ENCODE peak calls at places on chromosome 15, in ten cellular contexts. Z is Peyer's patch; O is A549; T is CD4-positive, alpha-beta T cell; L is dorsolateral prefrontal cortex; I is omental fat pad; Y is GM23338; R is stomach; M is GM20000; X is tibial artery. P is an unnamed sample.

GRCh38 chr15:99707481-99708270 is 25.6 kb downstream of the LYSMD4 start:
- DNase-seq in L (no peak), R (no peak), X (no peak), Z (no peak), O (no peak), T (no peak), I (no peak), M (peak), Y (no peak), P (no peak)

GRCh38 chr15:39670687-39671086 is 89.8 kb downstream of the THBS1 start:
- DNase-seq in I (no peak), Y (no peak), M (no peak), Z (no peak), L (no peak), R (no peak), O (no peak), X (no peak), T (no peak), P (no peak)

GRCh38 chr15:75339531-75340240 is 3.8 kb downstream of the COMMD4 start:
- DNase-seq in Y (no peak), O (no peak), T (no peak), X (no peak), Z (no peak), M (no peak), I (no peak), R (no peak), L (no peak), P (no peak)

GRCh38 chr15:93261845-93262244 is 172.8 kb upstream of the RGMA start:
- DNase-seq in Y (no peak), I (no peak), L (no peak), X (no peak), T (no peak), O (no peak), Z (no peak), R (no peak), M (no peak), P (no peak)

GRCh38 chr15:70203981-70204560 is 106.4 kb upstream of the TLE3 start:
- DNase-seq in M (no peak), R (no peak), I (no peak), O (no peak), X (no peak), L (no peak), T (no peak), Z (no peak), Y (no peak), P (no peak)

GRCh38 chr15:69548771-69549170 is 96.2 kb downstream of the RPLP1 start:
- DNase-seq in M (no peak), Y (no peak), Z (no peak), X (no peak), T (no peak), I (no peak), R (no peak), L (no peak), O (no peak), P (no peak)

GRCh38 chr15:95202569-95203349 is 971.4 kb downstream of the MCTP2 start:
- DNase-seq in L (no peak), M (no peak), T (no peak), X (no peak), R (no peak), O (no peak), I (no peak), Y (no peak), Z (no peak), P (no peak)

GRCh38 chr15:68524753-68525584 is 53.8 kb upstream of the CORO2B start:
- DNase-seq in Z (no peak), T (no peak), Y (no peak), R (no peak), I (no peak), O (no peak), L (no peak), X (no peak), M (no peak), P (no peak)

GRCh38 chr15:44495562-44495961 is 41.4 kb upstream of the EIF3J start:
- DNase-seq in O (no peak), M (no peak), T (no peak), Y (no peak), R (no peak), X (no peak), I (no peak), L (no peak), Z (no peak), P (no peak)

GRCh38 chr15:88465633-88466219 is 1.5 kb downstream of the MRPL46 start:
- DNase-seq in L (no peak), R (no peak), O (peak), M (no peak), T (no peak), I (no peak), Y (no peak), Z (no peak), X (no peak), P (no peak)

GRCh38 chr15:71730277-71731144 is 79.8 kb upstream of the NR2E3 start:
- DNase-seq in T (no peak), R (peak), Z (peak), O (peak), Y (peak), X (peak), I (no peak), L (no peak), M (peak), P (peak)

GRCh38 chr15:85865070-85865684 is 70.5 kb upstream of the KLHL25 start:
- DNase-seq in O (peak), M (peak), Z (no peak), T (no peak), I (no peak), X (no peak), Y (peak), R (no peak), L (peak), P (peak)

GRCh38 chr15:90106522-90107117 is 4.4 kb upstream of the IDH2 start:
- DNase-seq in X (no peak), L (no peak), M (no peak), T (no peak), I (no peak), Z (no peak), Y (no peak), O (peak), R (no peak), P (no peak)

GRCh38 chr15:83547168-83547567 is 100.0 kb downstream of the SH3GL3 start:
- DNase-seq in T (no peak), Y (peak), M (no peak), X (no peak), O (no peak), I (no peak), L (no peak), Z (no peak), R (no peak), P (no peak)

GRCh38 chr15:101305820-101306255 is 10.8 kb upstream of the SNRPA1 start:
- DNase-seq in M (no peak), I (no peak), Z (peak), O (no peak), R (no peak), X (no peak), Y (no peak), L (peak), T (peak), P (no peak)

GRCh38 chr15:57705746-57706404 is 639 bp upstream of the POLR2M start:
- DNase-seq in L (no peak), R (no peak), M (no peak), X (no peak), O (peak), Z (no peak), I (no peak), T (no peak), Y (no peak), P (no peak)

GRCh38 chr15:57708047-57708446 is 1.5 kb downstream of the POLR2M start:
- DNase-seq in T (no peak), Z (no peak), R (no peak), X (no peak), M (no peak), I (no peak), L (no peak), O (no peak), Y (no peak), P (no peak)

GRCh38 chr15:57703387-57703786 is 3.1 kb upstream of the POLR2M start:
- DNase-seq in R (no peak), M (no peak), I (no peak), Z (no peak), T (no peak), O (no peak), Y (no peak), X (no peak), L (no peak), P (no peak)

DNA sequence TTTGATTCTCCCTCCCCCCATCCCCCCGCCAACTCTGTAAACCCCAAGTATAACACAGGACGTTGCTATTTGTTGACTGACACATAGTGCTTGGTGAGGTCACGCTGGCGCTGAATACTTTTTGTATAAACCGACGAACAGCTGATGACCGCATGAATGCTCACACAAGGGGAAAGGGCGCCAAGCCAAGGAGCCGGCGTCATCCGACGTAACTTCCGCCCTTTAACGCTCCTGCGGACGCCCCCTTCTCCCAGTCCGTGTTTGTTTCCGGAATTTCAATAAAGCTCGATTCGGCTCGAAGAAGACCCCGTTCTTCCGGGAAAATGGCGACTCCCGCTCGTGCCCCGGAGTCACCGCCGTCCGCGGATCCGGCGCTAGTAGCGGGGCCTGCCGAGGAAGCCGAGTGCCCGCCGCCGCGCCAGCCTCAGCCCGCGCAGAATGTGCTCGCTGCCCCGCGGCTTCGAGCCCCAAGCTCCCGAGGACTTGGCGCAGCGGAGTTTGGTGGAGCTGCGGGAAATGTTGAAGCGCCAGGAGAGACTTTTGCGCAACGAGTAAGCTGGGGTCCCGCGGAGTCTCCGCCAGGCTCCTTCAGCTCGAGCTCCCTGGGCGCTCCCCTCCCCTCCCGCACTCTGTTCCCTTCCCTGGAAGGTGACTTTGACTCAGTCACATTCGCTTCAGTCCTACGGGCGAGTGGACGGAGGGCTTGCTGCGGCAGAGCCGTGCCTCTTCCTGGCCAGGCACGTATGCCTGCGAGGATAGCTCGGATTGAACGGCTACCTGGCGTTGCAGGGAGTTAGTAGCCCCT is at the start of gene POLR2M:
- DNase-seq in Y (peak), O (peak), L (peak), R (peak), I (peak), T (peak), M (peak), Z (peak), X (peak), P (peak)
- TF ChIP-seq CTCF in Y (no peak), O (no peak), L (no peak), R (no peak), I (no peak), T (no peak), M (no peak), Z (no peak), X (no peak), P (no peak)

GRCh38 chr15:31214158-31214863 is 112.3 kb upstream of the KLF13 start:
- DNase-seq in T (no peak), Z (peak), X (no peak), Y (no peak), L (no peak), R (no peak), O (peak), I (no peak), M (no peak), P (no peak)
- TF ChIP-seq CTCF in T (no peak), Z (no peak), X (no peak), Y (no peak), L (no peak), R (no peak), O (no peak), I (no peak), M (no peak), P (no peak)

GRCh38 chr15:91896656-91897055 is 43.1 kb downstream of the SLCO3A1 start:
- DNase-seq in Z (no peak), X (no peak), O (no peak), T (no peak), L (no peak), M (no peak), I (no peak), Y (no peak), R (no peak), P (no peak)
- TF ChIP-seq CTCF in Z (no peak), X (no peak), O (no peak), T (no peak), L (no peak), M (no peak), I (no peak), Y (no peak), R (no peak), P (no peak)

DNA sequence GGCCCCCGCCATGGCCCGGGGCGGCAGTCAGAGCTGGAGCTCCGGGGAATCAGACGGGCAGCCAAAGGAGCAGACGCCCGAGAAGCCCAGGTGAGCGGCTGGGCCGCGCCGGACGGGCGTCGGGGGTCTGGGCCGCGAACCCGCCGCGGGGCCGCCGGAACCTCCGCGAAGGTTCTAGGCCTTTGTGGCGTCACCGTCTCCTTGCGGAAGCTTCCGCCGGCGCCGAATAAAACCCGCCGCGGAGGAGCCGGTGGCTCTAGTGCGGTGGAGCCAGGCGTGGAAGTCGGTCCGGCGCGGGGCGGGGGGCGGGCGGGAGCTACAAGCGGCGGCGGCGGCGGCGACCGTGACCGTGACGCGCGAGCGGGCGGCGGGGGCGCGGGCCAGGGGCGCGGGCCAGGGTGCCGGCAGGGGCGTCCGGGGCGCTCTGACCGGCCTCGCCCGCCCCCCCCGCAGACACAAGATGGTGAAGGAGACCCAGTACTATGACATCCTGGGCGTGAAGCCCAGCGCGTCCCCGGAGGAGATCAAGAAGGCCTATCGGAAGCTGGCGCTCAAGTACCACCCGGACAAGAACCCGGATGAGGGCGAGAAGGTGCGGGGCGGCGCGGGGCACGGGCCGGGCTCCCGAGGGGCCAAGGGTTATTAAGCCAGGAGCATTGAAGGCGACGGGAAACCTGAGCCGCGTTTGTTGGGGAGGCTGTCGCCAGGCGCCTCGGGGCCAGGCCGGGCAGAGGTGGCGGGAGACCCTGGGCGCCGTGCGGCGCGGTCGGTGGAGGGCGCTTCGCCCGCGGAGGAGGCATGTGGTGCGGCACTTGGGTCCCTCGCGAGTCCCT is at the start of gene DNAJA4:
- DNase-seq in I (no peak), L (peak), R (peak), Y (peak), X (peak), Z (peak), O (no peak), M (peak), T (peak), P (no peak)
- TF ChIP-seq CTCF in I (no peak), L (peak), R (no peak), Y (no peak), X (no peak), Z (no peak), O (no peak), M (peak), T (peak), P (no peak)

GRCh38 chr15:65410036-65410435 is 12.7 kb downstream of the IGDCC4 start:
- DNase-seq in Z (no peak), T (no peak), Y (no peak), I (no peak), M (no peak), O (no peak), X (no peak), R (no peak), L (no peak), P (no peak)

GRCh38 chr15:65411470-65412071 is 11.2 kb downstream of the IGDCC4 start:
- DNase-seq in Y (no peak), R (no peak), L (no peak), Z (no peak), T (no peak), I (no peak), M (no peak), O (peak), X (no peak), P (no peak)

GRCh38 chr15:65408370-65409283 is 14.1 kb downstream of the IGDCC4 start:
- DNase-seq in X (no peak), M (no peak), L (no peak), Z (no peak), Y (no peak), R (no peak), I (no peak), O (no peak), T (no peak), P (no peak)

GRCh38 chr15:65410972-65411371 is 11.8 kb downstream of the IGDCC4 start:
- DNase-seq in R (no peak), T (no peak), I (no peak), Z (no peak), M (no peak), Y (no peak), O (no peak), X (no peak), L (no peak), P (no peak)

GRCh38 chr15:65409284-65409631 is 13.5 kb downstream of the IGDCC4 start:
- DNase-seq in L (no peak), I (no peak), X (no peak), T (no peak), Y (no peak), O (no peak), R (no peak), M (no peak), Z (no peak), P (no peak)
- TF ChIP-seq CTCF in L (no peak), I (no peak), X (no peak), T (no peak), Y (no peak), O (no peak), R (no peak), M (no peak), Z (no peak), P (no peak)

GRCh38 chr15:41812820-41813375 is 15.0 kb upstream of the JMJD7 start:
- DNase-seq in L (no peak), X (no peak), O (no peak), Z (no peak), I (no peak), M (no peak), T (no peak), Y (no peak), R (no peak), P (no peak)
- TF ChIP-seq CTCF in L (no peak), X (no peak), O (no peak), Z (no peak), I (no peak), M (no peak), T (no peak), Y (no peak), R (no peak), P (no peak)

DNA sequence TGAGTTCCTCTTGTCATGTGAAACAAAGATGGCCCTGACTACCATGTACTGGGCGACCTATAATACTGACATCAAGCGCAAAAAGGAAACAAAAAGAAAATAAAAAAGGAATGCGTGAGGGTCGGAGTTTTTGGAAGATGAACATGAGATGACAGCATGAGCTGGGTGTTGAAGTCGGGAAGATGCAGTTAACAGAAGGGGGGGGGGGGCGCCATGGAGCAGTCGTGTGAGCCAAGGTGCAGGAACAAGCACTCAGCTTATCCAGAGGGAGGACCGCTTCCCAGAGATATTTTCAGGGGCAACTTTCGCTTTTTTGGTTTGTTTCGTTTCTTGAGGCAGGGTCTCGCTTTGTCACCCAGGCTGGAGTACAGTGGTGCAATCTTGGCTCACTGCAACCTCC is 110.2 kb downstream of the RORA start:
- DNase-seq in T (no peak), M (no peak), X (no peak), L (no peak), O (no peak), Z (no peak), I (no peak), R (no peak), Y (peak), P (no peak)
- TF ChIP-seq CTCF in T (no peak), M (no peak), X (no peak), L (peak), O (no peak), Z (no peak), I (no peak), R (no peak), Y (peak), P (peak)

GRCh38 chr15:34621675-34622074 is 38.2 kb upstream of the GOLGA8B start:
- DNase-seq in R (no peak), Z (no peak), O (peak), L (no peak), M (no peak), T (no peak), X (no peak), Y (no peak), I (no peak), P (no peak)
- TF ChIP-seq CTCF in R (no peak), Z (no peak), O (peak), L (peak), M (no peak), T (no peak), X (peak), Y (no peak), I (no peak), P (peak)

DNA sequence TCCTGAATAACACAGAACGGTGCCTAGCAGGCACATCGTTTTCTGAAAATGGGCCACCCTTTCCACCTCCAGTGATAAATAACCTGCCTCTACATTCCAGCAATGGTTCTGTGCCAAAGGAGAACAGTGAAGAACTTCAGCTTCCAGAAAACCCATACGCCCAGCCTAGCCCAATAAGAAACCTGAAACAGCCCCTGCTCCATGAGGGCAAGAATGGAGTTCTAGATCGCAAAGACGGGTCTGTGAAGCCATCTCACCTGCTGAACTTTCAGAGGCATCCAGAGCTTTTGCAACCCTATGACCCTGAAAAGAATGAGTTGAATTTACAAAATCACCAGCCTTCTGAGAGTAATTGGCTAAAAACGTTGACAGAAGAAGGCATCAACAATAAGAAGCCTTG is 61.9 kb downstream of the CGNL1 start:
- DNase-seq in T (no peak), L (no peak), Y (no peak), Z (no peak), R (no peak), M (no peak), X (no peak), I (no peak), O (no peak), P (no peak)
- TF ChIP-seq CTCF in T (no peak), L (no peak), Y (no peak), Z (no peak), R (no peak), M (no peak), X (no peak), I (no peak), O (no peak), P (no peak)

DNA sequence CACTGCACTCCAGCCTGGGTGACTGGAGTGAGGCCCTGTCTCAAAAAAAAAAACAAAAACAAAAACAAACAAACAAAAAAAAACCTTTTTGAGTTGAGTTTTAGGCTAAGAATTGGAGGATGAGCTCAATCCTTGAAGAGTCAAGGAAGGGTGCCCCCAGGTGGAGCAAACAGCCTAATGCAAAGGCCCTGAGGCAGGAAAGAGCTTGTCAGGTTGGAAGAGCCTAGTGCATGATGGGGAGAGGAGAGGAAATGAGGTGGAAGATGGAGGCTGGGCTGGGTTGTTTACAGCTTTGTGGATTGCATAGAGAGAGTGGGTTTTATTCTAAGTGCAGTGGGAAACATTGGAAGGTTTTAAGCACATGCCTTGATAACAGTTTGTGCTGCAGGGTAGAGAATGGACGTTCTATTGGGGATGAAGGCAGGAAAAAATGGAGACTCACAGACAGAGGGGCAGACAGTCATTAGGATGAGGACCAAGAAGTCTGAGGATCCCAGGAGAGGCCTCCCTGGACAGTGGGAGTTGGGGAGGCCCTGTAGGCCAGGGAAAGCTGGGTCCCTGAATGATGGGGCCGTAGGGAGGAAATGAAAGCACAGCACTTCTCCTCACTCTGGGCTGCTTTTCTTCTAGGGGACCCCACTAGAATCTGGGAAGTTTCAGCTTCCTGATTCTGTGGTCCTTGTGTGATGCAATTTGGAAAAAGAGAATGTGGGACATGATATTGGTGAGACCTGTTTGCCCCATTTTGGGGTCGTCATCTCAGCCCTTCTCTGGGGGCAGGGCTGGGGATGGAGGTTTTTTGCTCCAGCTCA is 1.9 kb upstream of the SNX22 start:
- DNase-seq in Z (no peak), X (no peak), R (no peak), L (no peak), M (no peak), Y (peak), I (no peak), T (no peak), O (peak), P (no peak)
- TF ChIP-seq CTCF in Z (no peak), X (no peak), R (no peak), L (no peak), M (peak), Y (peak), I (no peak), T (no peak), O (peak), P (peak)

P was measured in neural crest cell.